ENCODE peak calls at places on chromosomes 4 and X, in seven cellular contexts. V, Y, X, W, E, N and C are unnamed samples.

GRCh38 chrX:43559643-43560042 is 96.5 kb upstream of the MAOA start:
- DNase-seq in V (peak), Y (peak), X (peak), W (peak), E (no peak), N (no peak), C (no peak)

GRCh38 chrX:48899078-48899410 is 1.3 kb downstream of the PQBP1 start:
- DNase-seq in V (no peak), Y (no peak), X (no peak), W (no peak), E (no peak), N (no peak), C (no peak)

GRCh38 chr4:75497133-75497532 is 17.1 kb downstream of the RCHY1 start:
- DNase-seq in V (no peak), Y (no peak), X (peak), W (peak), E (no peak), N (no peak), C (no peak)

GRCh38 chrX:113287761-113288160 is 447.1 kb upstream of the AMOT start:
- DNase-seq in V (no peak), Y (no peak), X (no peak), W (no peak), E (no peak), N (no peak), C (no peak)

GRCh38 chr4:185890196-185890595 is 78.2 kb upstream of the SORBS2 start:
- DNase-seq in V (no peak), Y (no peak), X (no peak), W (no peak), E (no peak), N (no peak), C (no peak)

GRCh38 chr4:86557526-86557925 is 36.6 kb upstream of the PTPN13 start:
- DNase-seq in V (no peak), Y (no peak), X (no peak), W (no peak), E (no peak), N (no peak), C (peak)

GRCh38 chr4:560731-561211 is 15.3 kb downstream of the TMEM271 start:
- DNase-seq in V (no peak), Y (no peak), X (no peak), W (no peak), E (no peak), N (no peak), C (no peak)

GRCh38 chr4:159209249-159209648 is 106.4 kb downstream of the RAPGEF2 start:
- DNase-seq in V (no peak), Y (no peak), X (no peak), W (no peak), E (no peak), N (no peak), C (no peak)

GRCh38 chrX:129144172-129145038 is 378.9 kb downstream of the SMARCA1 start:
- DNase-seq in V (no peak), Y (no peak), X (peak), W (peak), E (no peak), N (no peak), C (no peak)

GRCh38 chr4:73234712-73235111 is 23.9 kb downstream of the ANKRD17 start:
- DNase-seq in V (peak), Y (no peak), X (peak), W (peak), E (no peak), N (no peak), C (no peak)

GRCh38 chr4:16591867-16592266 is 306.6 kb downstream of the LDB2 start:
- DNase-seq in V (peak), Y (no peak), X (peak), W (peak), E (no peak), N (no peak), C (no peak)

GRCh38 chr4:82913305-82913704 is 12.8 kb downstream of the THAP9 start:
- DNase-seq in V (no peak), Y (no peak), X (no peak), W (no peak), E (no peak), N (no peak), C (no peak)

GRCh38 chrX:150365051-150365952 is 2.2 kb downstream of the MAMLD1 start:
- DNase-seq in V (peak), Y (peak), X (peak), W (peak), E (peak), N (peak), C (peak)

GRCh38 chrX:153665726-153666306 is 7.8 kb downstream of the PNCK start:
- DNase-seq in V (no peak), Y (no peak), X (no peak), W (no peak), E (no peak), N (no peak), C (no peak)

GRCh38 chr4:58649236-58649635 is 1539.1 kb upstream of the IGFBP7 start:
- DNase-seq in V (no peak), Y (no peak), X (no peak), W (no peak), E (no peak), N (no peak), C (no peak)

GRCh38 chrX:121641560-121641959 is 594.1 kb downstream of the GLUD2 start:
- DNase-seq in V (peak), Y (no peak), X (peak), W (peak), E (no peak), N (no peak), C (no peak)

GRCh38 chrX:39477438-39478120 is 620.2 kb downstream of the BCOR start:
- DNase-seq in V (peak), Y (peak), X (peak), W (peak), E (peak), N (no peak), C (no peak)

GRCh38 chrX:71912156-71912555 is 1.5 kb downstream of the NHSL2 start:
- DNase-seq in V (no peak), Y (no peak), X (no peak), W (no peak), E (no peak), N (no peak), C (no peak)

GRCh38 chrX:68697465-68698125 is 50.1 kb downstream of the STARD8 start:
- DNase-seq in V (no peak), Y (no peak), X (no peak), W (no peak), E (no peak), N (no peak), C (no peak)

GRCh38 chrX:109352121-109352556 is 129.7 kb downstream of the GUCY2F start:
- DNase-seq in V (peak), Y (no peak), X (peak), W (peak), E (no peak), N (no peak), C (no peak)

GRCh38 chr4:112284662-112285411 is 867 bp downstream of the TIFA start:
- DNase-seq in V (peak), Y (peak), X (peak), W (peak), E (peak), N (no peak), C (no peak)

GRCh38 chr4:8727546-8728510 is 135.3 kb downstream of the CPZ start:
- DNase-seq in V (no peak), Y (no peak), X (no peak), W (no peak), E (no peak), N (peak), C (no peak)

GRCh38 chr4:24912252-24913098 is at the start of gene CCDC149:
- DNase-seq in V (peak), Y (peak), X (peak), W (peak), E (peak), N (peak), C (peak)

GRCh38 chr4:139689093-139689722 is 23.6 kb downstream of the MGST2 start:
- DNase-seq in V (no peak), Y (no peak), X (no peak), W (no peak), E (no peak), N (no peak), C (no peak)

GRCh38 chr4:85039526-85039925 is 73.0 kb upstream of the WDFY3 start:
- DNase-seq in V (peak), Y (peak), X (peak), W (peak), E (no peak), N (no peak), C (no peak)

GRCh38 chr4:1503583-1504471 is 97.6 kb upstream of the NKX1-1 start:
- DNase-seq in V (no peak), Y (no peak), X (no peak), W (no peak), E (peak), N (peak), C (no peak)

GRCh38 chrX:18983711-18984380 is at the start of gene PHKA2:
- DNase-seq in V (peak), Y (peak), X (no peak), W (peak), E (peak), N (peak), C (no peak)

GRCh38 chrX:153459976-153460375 is 10.4 kb downstream of the HAUS7 start:
- DNase-seq in V (peak), Y (no peak), X (peak), W (peak), E (no peak), N (no peak), C (no peak)

GRCh38 chrX:154458116-154458953 is at the start of gene PLXNA3:
- DNase-seq in V (peak), Y (peak), X (peak), W (no peak), E (peak), N (no peak), C (peak)

GRCh38 chr4:26950446-26950845 is 89.8 kb downstream of the STIM2 start:
- DNase-seq in V (no peak), Y (no peak), X (no peak), W (no peak), E (no peak), N (no peak), C (no peak)
- TF ChIP-seq CTCF in V (no peak), Y (no peak), X (no peak), W (no peak), E (no peak), N (no peak), C (no peak)

DNA sequence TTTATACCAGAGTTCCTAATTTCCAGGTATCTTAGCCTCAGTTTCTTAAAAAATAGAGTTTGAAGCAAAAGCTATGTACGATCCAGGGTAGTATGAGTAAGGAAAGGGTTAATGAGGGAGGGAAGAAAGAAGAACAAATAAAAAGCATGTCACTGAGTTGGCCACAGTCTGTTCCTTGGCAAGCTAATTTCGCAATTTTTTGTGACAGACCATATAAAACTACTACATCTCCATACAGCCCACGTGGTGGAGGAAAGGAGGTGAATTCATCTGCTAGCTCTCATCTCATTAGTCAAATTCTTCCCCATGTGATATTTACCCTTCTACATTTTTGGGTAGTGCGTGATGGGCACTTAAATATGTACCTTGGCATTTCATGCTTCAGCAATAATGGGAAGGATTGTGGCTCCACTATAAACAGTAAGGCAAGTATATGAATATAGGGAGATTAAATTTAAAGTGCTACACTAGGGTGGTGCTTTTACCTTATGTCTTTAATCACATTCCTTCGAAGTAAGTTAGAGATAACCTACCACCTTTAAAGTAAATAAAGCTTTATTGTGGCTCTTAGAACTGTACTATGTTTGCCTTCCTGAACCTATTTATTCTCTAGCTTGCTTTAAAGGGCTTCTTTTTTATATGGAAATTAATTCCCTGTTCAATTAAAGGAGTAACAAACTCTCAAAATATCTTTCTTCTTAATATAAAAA is 102.1 kb upstream of the VAMP7 start:
- DNase-seq in V (no peak), Y (no peak), X (no peak), W (no peak), E (no peak), N (no peak), C (no peak)
- TF ChIP-seq CTCF in V (no peak), Y (no peak), X (no peak), W (no peak), E (no peak), N (no peak), C (no peak)

GRCh38 chr4:122827899-122828601 is 1.4 kb downstream of the FGF2 start:
- DNase-seq in V (peak), Y (peak), X (peak), W (peak), E (no peak), N (peak), C (peak)
- TF ChIP-seq CTCF in V (peak), Y (no peak), X (peak), W (peak), E (peak), N (peak), C (peak)

GRCh38 chr4:170122252-170122651 is 32.5 kb upstream of the AADAT start:
- DNase-seq in V (no peak), Y (peak), X (no peak), W (no peak), E (no peak), N (no peak), C (no peak)

GRCh38 chr4:170124391-170124790 is 34.6 kb upstream of the AADAT start:
- DNase-seq in V (no peak), Y (no peak), X (no peak), W (no peak), E (no peak), N (no peak), C (no peak)

GRCh38 chr4:170128219-170128804 is 38.6 kb upstream of the AADAT start:
- DNase-seq in V (no peak), Y (no peak), X (no peak), W (no peak), E (no peak), N (no peak), C (no peak)

DNA sequence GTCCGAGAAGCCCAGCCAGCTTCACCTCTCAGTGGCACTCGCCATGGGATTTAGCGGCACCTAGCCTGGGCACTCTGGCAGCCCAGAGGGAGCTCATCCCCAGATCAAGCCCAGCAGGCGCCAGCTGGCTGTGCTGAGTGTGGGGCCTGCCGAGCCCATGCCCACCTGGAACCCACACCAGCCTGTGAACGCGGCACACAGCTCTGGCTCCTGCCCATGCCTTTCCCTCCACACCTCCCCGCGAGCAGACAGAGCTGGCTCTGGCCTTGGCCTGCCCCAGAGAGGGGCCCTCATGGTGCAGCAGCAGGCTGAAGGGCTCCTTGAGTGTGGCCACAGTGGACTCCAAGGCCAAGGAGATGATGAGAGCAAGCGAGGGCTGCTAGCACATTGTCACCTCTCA is 38.0 kb upstream of the AADAT start:
- DNase-seq in V (no peak), Y (no peak), X (no peak), W (no peak), E (peak), N (no peak), C (no peak)
- TF ChIP-seq CTCF in V (no peak), Y (no peak), X (no peak), W (no peak), E (no peak), N (no peak), C (no peak)

GRCh38 chr4:184528713-184529112 is 54.4 kb upstream of the IRF2 start:
- DNase-seq in V (no peak), Y (no peak), X (no peak), W (no peak), E (no peak), N (no peak), C (no peak)

GRCh38 chr4:184526228-184526627 is 51.9 kb upstream of the IRF2 start:
- DNase-seq in V (no peak), Y (no peak), X (no peak), W (no peak), E (no peak), N (no peak), C (no peak)

GRCh38 chr4:184534511-184535391 is 60.4 kb upstream of the IRF2 start:
- DNase-seq in V (peak), Y (no peak), X (peak), W (peak), E (no peak), N (no peak), C (peak)

DNA sequence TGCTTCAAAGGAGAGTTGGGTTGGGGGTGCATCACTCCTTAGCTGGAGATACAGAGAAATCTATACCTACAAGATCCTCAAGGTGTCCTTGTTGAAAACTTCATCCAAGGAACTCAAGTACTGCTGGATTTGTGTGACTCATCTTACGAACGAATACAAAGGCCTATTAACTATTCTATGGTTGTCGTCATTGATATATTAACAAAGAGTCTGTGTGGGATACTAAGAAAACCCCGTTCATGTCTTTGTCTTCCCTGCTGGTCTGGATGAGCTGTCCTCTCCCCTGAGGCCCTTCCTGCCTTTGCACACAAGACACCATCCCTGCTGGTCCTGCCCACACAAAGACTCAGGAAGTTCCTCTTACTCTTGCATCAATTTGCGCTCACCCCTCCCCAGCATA is 54.9 kb upstream of the IRF2 start:
- DNase-seq in V (no peak), Y (no peak), X (no peak), W (no peak), E (no peak), N (no peak), C (no peak)
- TF ChIP-seq CTCF in V (no peak), Y (no peak), X (no peak), W (no peak), E (no peak), N (no peak), C (no peak)

GRCh38 chr4:67198757-67199156 is 346.5 kb downstream of the CENPC start:
- DNase-seq in V (peak), Y (peak), X (peak), W (peak), E (no peak), N (no peak), C (peak)
- TF ChIP-seq CTCF in V (no peak), Y (no peak), X (peak), W (peak), E (no peak), N (no peak), C (no peak)

GRCh38 chr4:132593717-132594400 is 555.2 kb upstream of the PCDH10 start:
- DNase-seq in V (no peak), Y (no peak), X (no peak), W (peak), E (no peak), N (no peak), C (no peak)

GRCh38 chr4:132587626-132588025 is 561.5 kb upstream of the PCDH10 start:
- DNase-seq in V (peak), Y (no peak), X (peak), W (peak), E (no peak), N (no peak), C (no peak)

GRCh38 chr4:132592850-132593249 is 556.2 kb upstream of the PCDH10 start:
- DNase-seq in V (no peak), Y (no peak), X (no peak), W (no peak), E (no peak), N (no peak), C (no peak)

GRCh38 chr4:132596186-132596585 is 552.9 kb upstream of the PCDH10 start:
- DNase-seq in V (no peak), Y (no peak), X (no peak), W (no peak), E (no peak), N (no peak), C (no peak)

DNA sequence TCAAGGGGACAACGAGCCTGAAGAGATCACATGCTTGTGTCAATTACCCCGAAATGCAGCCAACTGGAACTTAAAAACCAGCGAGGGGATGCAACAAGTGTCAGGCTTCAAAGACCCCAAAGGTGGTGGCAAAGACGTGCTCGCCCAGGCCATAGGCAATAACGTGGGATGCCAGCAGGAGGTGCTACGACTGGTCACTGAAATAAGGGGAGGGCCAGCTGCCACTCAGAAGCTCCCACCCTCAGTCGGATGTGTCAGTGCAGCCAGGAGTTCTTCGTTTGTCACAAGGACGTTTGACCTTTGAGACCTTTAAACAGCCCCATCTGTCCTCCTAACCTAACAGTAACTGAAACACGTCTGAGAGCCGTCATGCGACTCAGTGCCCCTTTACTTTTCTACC is 556.8 kb upstream of the PCDH10 start:
- DNase-seq in V (no peak), Y (no peak), X (no peak), W (no peak), E (no peak), N (no peak), C (no peak)
- TF ChIP-seq CTCF in V (no peak), Y (no peak), X (no peak), W (no peak), E (no peak), N (no peak), C (no peak)

GRCh38 chrX:7132335-7133035 is 15.0 kb upstream of the STS start:
- DNase-seq in V (peak), Y (peak), X (peak), W (peak), E (no peak), N (no peak), C (no peak)
- TF ChIP-seq CTCF in V (peak), Y (peak), X (peak), W (peak), E (peak), N (no peak), C (peak)